ENCODE peak calls at places on chromosomes 3 and 15, in five cellular contexts. V, Y, J, C and Q are unnamed samples.

GRCh38 chr3:25423780-25424179 is 4.3 kb upstream of the RARB start:
- DNase-seq in V (no peak), Y (no peak), J (no peak), C (no peak), Q (no peak)

GRCh38 chr3:193593666-193594025 is 638 bp downstream of the OPA1 start:
- DNase-seq in V (peak; percentile 24), Y (peak; percentile 7), J (peak; percentile 58), C (no peak), Q (no peak)

GRCh38 chr3:127684871-127685707 is 12.3 kb downstream of the ABTB1 start:
- DNase-seq in V (no peak), Y (no peak), J (no peak), C (no peak), Q (peak; percentile 7)

GRCh38 chr15:99086327-99086667 is 18.6 kb upstream of the SYNM start:
- DNase-seq in V (no peak), Y (no peak), J (no peak), C (no peak), Q (no peak)

GRCh38 chr3:128917291-128917690 is 37.9 kb downstream of the ACAD9 start:
- DNase-seq in V (no peak), Y (no peak), J (no peak), C (no peak), Q (no peak)

GRCh38 chr3:27923349-27924068 is 201.4 kb upstream of the EOMES start:
- DNase-seq in V (no peak), Y (no peak), J (no peak), C (no peak), Q (no peak)

GRCh38 chr3:114553949-114554593 is 260.2 kb downstream of the TIGIT start:
- DNase-seq in V (no peak), Y (no peak), J (no peak), C (no peak), Q (no peak)

GRCh38 chr3:151382671-151383070 is 1.9 kb downstream of the P2RY12 start:
- DNase-seq in V (no peak), Y (no peak), J (no peak), C (no peak), Q (no peak)

GRCh38 chr3:30169459-30169858 is 436.9 kb upstream of the TGFBR2 start:
- DNase-seq in V (no peak), Y (no peak), J (no peak), C (no peak), Q (no peak)

GRCh38 chr3:172626241-172626640 is 84.6 kb downstream of the NCEH1 start:
- DNase-seq in V (no peak), Y (no peak), J (no peak), C (no peak), Q (no peak)

GRCh38 chr15:40755821-40756220 is 767 bp upstream of the RMDN3 start:
- DNase-seq in V (no peak), Y (no peak), J (peak; percentile 55), C (no peak), Q (no peak)

GRCh38 chr3:186381424-186382216 is 19.6 kb upstream of the DGKG start:
- DNase-seq in V (no peak), Y (peak; percentile 34), J (no peak), C (no peak), Q (no peak)

GRCh38 chr15:101295607-101296225 is 668 bp upstream of the SNRPA1 start:
- DNase-seq in V (no peak), Y (no peak), J (no peak), C (no peak), Q (no peak)

GRCh38 chr15:34359416-34359815 is 7.6 kb downstream of the LPCAT4 start:
- DNase-seq in V (no peak), Y (no peak), J (no peak), C (no peak), Q (no peak)

GRCh38 chr15:28978011-28978378 is 92.2 kb downstream of the APBA2 start:
- DNase-seq in V (no peak), Y (no peak), J (no peak), C (no peak), Q (no peak)

GRCh38 chr15:28979208-28979891 is 93.6 kb downstream of the APBA2 start:
- DNase-seq in V (no peak), Y (no peak), J (no peak), C (no peak), Q (no peak)

GRCh38 chr15:28978661-28979060 is 92.9 kb downstream of the APBA2 start:
- DNase-seq in V (no peak), Y (no peak), J (no peak), C (no peak), Q (no peak)

GRCh38 chr15:28975766-28976179 is 90.0 kb downstream of the APBA2 start:
- DNase-seq in V (peak; percentile 55), Y (peak; percentile 42), J (peak; percentile 79), C (no peak), Q (peak; percentile 66)

DNA sequence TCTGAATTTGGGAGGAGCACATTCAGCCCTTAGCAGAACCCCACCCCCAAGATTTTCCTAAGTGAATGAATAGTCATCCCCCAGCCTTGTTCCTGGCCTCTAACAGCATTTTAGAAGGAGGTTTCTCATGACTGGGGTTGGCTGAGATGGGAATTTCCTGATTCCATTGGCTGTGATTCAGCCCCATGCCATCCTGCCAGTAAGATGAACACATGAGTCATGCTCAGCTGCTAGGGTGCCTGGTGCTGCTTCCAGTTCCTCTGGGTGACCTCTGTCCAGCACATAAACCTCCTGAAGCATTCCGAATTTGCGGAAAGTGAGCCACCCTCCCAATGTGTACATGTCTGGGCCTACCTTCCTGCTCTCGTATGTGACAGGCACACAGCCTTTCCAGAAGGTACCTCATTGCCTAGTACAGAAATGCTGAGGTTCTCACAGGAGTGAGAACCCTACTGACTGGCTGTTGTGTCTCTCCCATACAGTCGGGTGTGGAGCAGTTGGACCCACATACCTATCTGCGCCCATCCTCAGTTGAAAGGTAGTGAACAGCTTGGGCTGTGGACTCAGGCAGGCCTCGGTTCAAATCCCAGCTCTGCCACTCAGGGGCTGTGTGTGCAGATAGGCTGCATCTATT is 91.7 kb downstream of the APBA2 start:
- DNase-seq in V (peak; percentile 96), Y (no peak), J (no peak), C (no peak), Q (no peak)
- TF ChIP-seq ESRRA in V (no peak), Y (no peak), J (no peak), C (no peak), Q (no peak)

GRCh38 chr3:141083831-141084624 is 32.9 kb downstream of the SPSB4 start:
- DNase-seq in V (no peak), Y (no peak), J (no peak), C (no peak), Q (no peak)
- TF ChIP-seq ESRRA in V (no peak), Y (no peak), J (no peak), C (no peak), Q (no peak)

GRCh38 chr15:72676838-72677237 is 9.1 kb downstream of the HIGD2B start:
- DNase-seq in V (no peak), Y (no peak), J (no peak), C (no peak), Q (no peak)

DNA sequence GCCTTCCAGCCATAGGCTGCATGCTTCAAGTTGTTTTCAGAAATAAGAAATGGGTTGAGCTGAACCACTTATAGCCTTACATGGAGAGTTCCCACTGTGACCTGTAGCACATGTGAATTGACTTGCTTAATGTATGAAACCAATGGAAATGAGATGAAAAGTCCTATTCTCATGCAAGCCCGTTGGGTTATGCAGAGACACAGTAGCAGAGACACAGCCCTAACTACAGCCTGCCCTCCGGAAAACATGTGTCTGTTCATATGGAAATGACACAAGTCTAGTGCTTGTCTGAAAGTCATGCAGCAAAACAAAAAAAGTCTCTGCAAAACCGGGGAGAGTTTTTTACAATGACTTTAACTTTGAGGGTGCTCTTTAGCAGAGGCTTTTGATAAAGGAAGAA is 14.5 kb downstream of the HIGD2B start:
- DNase-seq in V (no peak), Y (no peak), J (no peak), C (no peak), Q (no peak)
- TF ChIP-seq ESRRA in V (no peak), Y (no peak), J (no peak), C (no peak), Q (no peak)

DNA sequence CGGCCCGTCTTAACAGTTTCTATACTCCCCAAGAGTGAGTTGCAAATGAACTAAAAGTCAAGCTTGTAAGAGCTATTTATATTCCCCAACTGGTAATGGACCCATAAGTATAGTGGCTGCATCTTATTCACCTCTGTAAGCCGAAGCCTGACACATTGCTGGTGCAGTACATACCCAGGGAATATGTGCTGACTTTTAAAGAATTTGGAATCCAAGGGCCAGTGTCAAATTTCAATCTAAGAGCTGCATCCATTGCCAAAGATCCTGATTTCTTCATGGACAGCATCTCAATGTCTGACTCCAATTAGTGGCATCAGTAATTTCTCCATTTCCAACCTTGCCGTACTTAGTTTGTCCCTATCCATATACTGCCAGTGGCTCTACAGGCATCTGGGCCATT is 42.0 kb downstream of the FRMD4B start:
- DNase-seq in V (no peak), Y (no peak), J (no peak), C (no peak), Q (no peak)
- TF ChIP-seq ESRRA in V (no peak), Y (no peak), J (no peak), C (no peak), Q (no peak)

GRCh38 chr15:74302821-74303359 is 64.6 kb downstream of the CYP11A1 start:
- DNase-seq in V (peak; percentile 49), Y (peak; percentile 11), J (peak; percentile 50), C (no peak), Q (peak; percentile 86)
- TF ChIP-seq ESRRA in V (no peak), Y (no peak), J (no peak), C (no peak), Q (peak; percentile 21)

GRCh38 chr15:66041276-66041675 is 172.0 kb downstream of the RAB11A start:
- DNase-seq in V (no peak), Y (no peak), J (no peak), C (no peak), Q (no peak)

GRCh38 chr15:66036859-66037258 is 167.6 kb downstream of the RAB11A start:
- DNase-seq in V (no peak), Y (no peak), J (no peak), C (no peak), Q (no peak)

GRCh38 chr15:66040211-66040892 is 171.1 kb downstream of the RAB11A start:
- DNase-seq in V (no peak), Y (no peak), J (no peak), C (no peak), Q (no peak)

GRCh38 chr15:66038387-66039116 is 169.3 kb downstream of the RAB11A start:
- DNase-seq in V (no peak), Y (no peak), J (no peak), C (no peak), Q (no peak)

GRCh38 chr15:66039117-66039860 is 170.0 kb downstream of the RAB11A start:
- DNase-seq in V (no peak), Y (no peak), J (no peak), C (no peak), Q (peak; percentile 57)
- TF ChIP-seq ESRRA in V (no peak), Y (no peak), J (no peak), C (no peak), Q (no peak)